ENCODE peak calls at places on chromosome 5, in ten cellular contexts. Y is gastrocnemius medialis; D is mesendoderm; E is CD8-positive, alpha-beta memory T cell; X is esophagus squamous epithelium; U is AG10803; G is lung; C is psoas muscle; K is PC-3; N is mammary epithelial cell. T is an unnamed sample.
A peak's percentile ranks its signal among the peaks of the same experiment; 100 is the strongest.

GRCh38 chr5:2200261-2200965 is 317.7 kb upstream of the IRX4 start:
- DNase-seq in Y (no peak), E (no peak), N (no peak), G (no peak), D (no peak), K (no peak), U (no peak), C (no peak), X (no peak), T (no peak)

GRCh38 chr5:102971693-102972293 is 148.1 kb downstream of the GIN1 start:
- DNase-seq in X (no peak), G (no peak), K (peak; percentile 70), C (no peak), N (peak; percentile 9), E (peak; percentile 7), Y (no peak), D (peak; percentile 9), U (peak; percentile 71), T (no peak)

GRCh38 chr5:167294861-167295685 is 996.4 kb upstream of the WWC1 start:
- DNase-seq in D (peak; percentile 83), Y (no peak), X (no peak), N (peak; percentile 87), E (no peak), U (peak; percentile 90), G (no peak), K (peak; percentile 57), C (no peak), T (no peak)

GRCh38 chr5:41281215-41281810 is 68.0 kb upstream of the C6 start:
- DNase-seq in C (no peak), U (no peak), E (no peak), G (no peak), N (no peak), D (no peak), K (no peak), X (no peak), Y (no peak), T (no peak)

GRCh38 chr5:116546743-116547124 is 27.9 kb downstream of the SEMA6A start:
- DNase-seq in Y (no peak), D (no peak), G (no peak), X (no peak), E (no peak), U (no peak), C (no peak), K (no peak), N (no peak), T (no peak)

GRCh38 chr5:96807099-96807654 is 568 bp downstream of the ERAP1 start:
- DNase-seq in C (peak; percentile 88), X (peak; percentile 10), G (peak; percentile 80), E (no peak), N (peak; percentile 67), D (peak; percentile 60), Y (peak; percentile 88), K (peak; percentile 86), U (peak; percentile 61), T (peak; percentile 74)

GRCh38 chr5:120366047-120366446 is 98.1 kb upstream of the PRR16 start:
- DNase-seq in X (no peak), U (no peak), K (no peak), C (no peak), Y (no peak), G (no peak), N (peak; percentile 54), E (no peak), D (no peak), T (no peak)

GRCh38 chr5:75034137-75034739 is 18.1 kb downstream of the GCNT4 start:
- DNase-seq in Y (no peak), U (no peak), G (peak; percentile 75), E (peak; percentile 64), C (no peak), K (peak; percentile 68), X (no peak), N (no peak), D (no peak), T (no peak)

GRCh38 chr5:158797498-158797845 is 302.2 kb downstream of the EBF1 start:
- DNase-seq in D (no peak), U (no peak), K (no peak), X (no peak), Y (peak; percentile 20), C (peak; percentile 21), N (no peak), E (no peak), G (no peak), T (no peak)

GRCh38 chr5:158801286-158801685 is 298.4 kb downstream of the EBF1 start:
- DNase-seq in G (no peak), E (no peak), K (no peak), D (no peak), U (no peak), Y (no peak), C (no peak), X (no peak), N (no peak), T (no peak)

GRCh38 chr5:158792186-158792585 is 307.5 kb downstream of the EBF1 start:
- DNase-seq in U (no peak), C (no peak), K (no peak), E (no peak), N (no peak), X (no peak), Y (no peak), D (no peak), G (no peak), T (no peak)

GRCh38 chr5:158798140-158798539 is 301.6 kb downstream of the EBF1 start:
- DNase-seq in U (no peak), G (no peak), K (no peak), E (no peak), X (no peak), D (no peak), Y (no peak), N (no peak), C (no peak), T (no peak)

GRCh38 chr5:158796812-158797497 is 302.8 kb downstream of the EBF1 start:
- DNase-seq in K (no peak), N (no peak), G (no peak), C (no peak), U (peak; percentile 53), Y (peak; percentile 19), E (no peak), D (no peak), X (no peak), T (no peak)
- H3K4me3 ChIP-seq in K (no peak overlapping the region), N (no peak overlapping the region), G (no peak overlapping the region), C (no peak overlapping the region), U (no peak overlapping the region), Y (no peak overlapping the region), E (no peak overlapping the region), D (no peak overlapping the region), X (no peak overlapping the region), T (no peak overlapping the region)

GRCh38 chr5:157168286-157168685 is 2.2 kb upstream of the GARIN3 start:
- DNase-seq in G (no peak), C (no peak), E (no peak), U (no peak), K (no peak), Y (no peak), N (no peak), X (no peak), D (no peak), T (no peak)

GRCh38 chr5:157177935-157178334 is 2.7 kb upstream of the ITK start:
- DNase-seq in D (no peak), E (no peak), U (no peak), C (no peak), N (no peak), X (no peak), Y (no peak), K (peak; percentile 24), G (no peak), T (no peak)

GRCh38 chr5:157167219-157167621 is 1.2 kb upstream of the GARIN3 start:
- DNase-seq in G (no peak), C (no peak), D (peak; percentile 47), U (peak; percentile 75), K (no peak), E (no peak), Y (no peak), N (peak; percentile 25), X (no peak), T (no peak)

GRCh38 chr5:157175071-157175612 is 5.5 kb upstream of the ITK start:
- DNase-seq in U (no peak), N (no peak), C (no peak), E (no peak), X (no peak), K (no peak), D (no peak), Y (no peak), G (no peak), T (no peak)

DNA sequence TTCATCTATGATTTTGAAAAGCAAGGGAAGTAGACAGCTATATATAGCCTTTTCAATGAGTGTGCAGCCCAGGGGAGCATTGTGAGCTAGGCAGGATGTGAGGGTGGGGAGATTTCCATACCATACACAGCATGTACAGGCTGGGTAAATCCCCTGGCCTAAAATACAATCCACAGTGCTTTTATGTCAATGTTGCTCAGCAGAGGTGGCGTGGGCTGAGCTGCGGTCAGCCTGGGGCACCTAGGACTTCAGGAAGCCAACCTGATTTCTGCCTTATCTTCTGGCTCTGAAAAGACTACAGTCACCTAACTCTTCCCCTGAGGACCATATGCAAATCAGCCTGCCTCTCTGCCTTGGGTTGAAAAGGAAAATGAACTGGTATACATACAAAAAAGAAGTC is 6.3 kb upstream of the GARIN3 start:
- DNase-seq in K (no peak), N (peak; percentile 17), D (peak; percentile 2), C (no peak), E (peak; percentile 74), U (no peak), Y (no peak), X (no peak), G (no peak), T (no peak)
- H3K4me3 ChIP-seq in K (no peak overlapping the region), N (no peak overlapping the region), D (no peak overlapping the region), C (no peak overlapping the region), E (peak overlapping the region; percentile 37), U (no peak overlapping the region), Y (no peak overlapping the region), X (no peak overlapping the region), G (no peak overlapping the region), T (no peak overlapping the region)

GRCh38 chr5:130099001-130099400 is 194.7 kb downstream of the CHSY3 start:
- DNase-seq in K (no peak), X (no peak), N (no peak), E (no peak), Y (no peak), U (no peak), D (no peak), C (no peak), G (no peak), T (no peak)
- H3K4me3 ChIP-seq in K (no peak overlapping the region), X (no peak overlapping the region), N (no peak overlapping the region), E (no peak overlapping the region), Y (no peak overlapping the region), U (no peak overlapping the region), D (no peak overlapping the region), C (no peak overlapping the region), G (no peak overlapping the region), T (no peak overlapping the region)

GRCh38 chr5:92805446-92805845 is 775.6 kb downstream of the NR2F1-AS1 start:
- DNase-seq in U (no peak), D (no peak), X (no peak), G (no peak), E (no peak), K (no peak), N (no peak), C (no peak), Y (no peak), T (no peak)

GRCh38 chr5:92800360-92800759 is 780.7 kb downstream of the NR2F1-AS1 start:
- DNase-seq in U (peak; percentile 1), G (no peak), N (no peak), E (no peak), C (no peak), K (no peak), D (no peak), Y (no peak), X (no peak), T (no peak)

DNA sequence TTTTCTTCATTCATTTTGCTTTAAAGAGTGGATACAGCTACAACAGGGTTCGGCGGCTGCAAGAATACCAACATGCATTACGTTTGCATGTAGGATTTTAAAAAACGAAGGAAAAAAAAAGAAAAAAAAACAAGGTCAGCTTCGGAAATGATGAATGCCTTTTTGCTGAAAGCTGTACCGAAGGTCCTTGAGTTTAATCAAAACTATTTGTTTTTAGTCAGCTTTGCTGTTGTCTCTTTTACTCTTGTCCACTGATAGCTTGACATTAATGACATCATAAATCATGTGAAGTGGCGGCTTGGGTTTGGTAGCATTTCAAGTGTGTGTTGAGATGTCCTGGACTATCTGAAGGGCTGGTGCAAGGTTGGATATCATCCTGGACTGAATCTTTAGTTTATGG is 779.1 kb downstream of the NR2F1-AS1 start:
- DNase-seq in U (peak; percentile 2), G (no peak), Y (no peak), C (no peak), N (no peak), K (no peak), E (no peak), X (no peak), D (no peak), T (peak; percentile 44)
- H3K4me3 ChIP-seq in U (no peak overlapping the region), G (no peak overlapping the region), Y (no peak overlapping the region), C (no peak overlapping the region), N (no peak overlapping the region), K (no peak overlapping the region), E (no peak overlapping the region), X (no peak overlapping the region), D (no peak overlapping the region), T (no peak overlapping the region)